ENCODE peak calls at places on chromosomes 11 and 22, in eight cellular contexts. L is neural crest cell; N is astrocyte of the spinal cord; A is HTR-8/SVneo; K is central memory CD4-positive, alpha-beta T cell; P is effector memory CD8-positive, alpha-beta T cell; S is MV-4-11; U is naive thymus-derived CD8-positive, alpha-beta T cell. B is an unnamed sample.

GRCh38 chr11:16909375-16910035 is 104.7 kb downstream of the PLEKHA7 start:
- DNase-seq in L (no peak), N (no peak), A (no peak), K (no peak), P (no peak), S (no peak), U (no peak), B (no peak)

GRCh38 chr22:30871391-30872281 is 96.9 kb downstream of the MORC2 start:
- DNase-seq in L (no peak), N (no peak), A (no peak), K (no peak), P (no peak), S (no peak), U (no peak), B (no peak)

GRCh38 chr11:130816516-130816915 is 99.8 kb downstream of the SNX19 start:
- DNase-seq in L (no peak), N (no peak), A (no peak), K (no peak), P (no peak), S (no peak), U (no peak), B (no peak)

GRCh38 chr11:67265633-67266423 is 445 bp upstream of the GRK2 start:
- DNase-seq in L (peak), N (no peak), A (peak), K (peak), P (peak), S (peak), U (peak), B (peak)

GRCh38 chr11:61080526-61080925 is 21.8 kb upstream of the CD5 start:
- DNase-seq in L (no peak), N (no peak), A (no peak), K (peak), P (no peak), S (no peak), U (peak), B (peak)

GRCh38 chr22:37802310-37803194 is 5.2 kb upstream of the GCAT start:
- DNase-seq in L (peak), N (peak), A (no peak), K (no peak), P (no peak), S (peak), U (no peak), B (no peak)

GRCh38 chr11:13261600-13262061 is 16.0 kb upstream of the BMAL1 start:
- DNase-seq in L (no peak), N (peak), A (peak), K (no peak), P (no peak), S (no peak), U (no peak), B (no peak)

GRCh38 chr11:66586136-66586535 is 6.7 kb downstream of the CCDC87 start:
- DNase-seq in L (no peak), N (no peak), A (no peak), K (no peak), P (no peak), S (no peak), U (no peak), B (no peak)

GRCh38 chr11:114607753-114608459 is 12.3 kb upstream of the NXPE4 start:
- DNase-seq in L (no peak), N (no peak), A (no peak), K (no peak), P (no peak), S (no peak), U (no peak), B (no peak)

GRCh38 chr11:116357769-116358544 is 414.8 kb downstream of the BUD13 start:
- DNase-seq in L (peak), N (no peak), A (no peak), K (no peak), P (no peak), S (no peak), U (no peak), B (no peak)

GRCh38 chr22:29030618-29031235 is 30.9 kb downstream of the C22orf31 start:
- DNase-seq in L (peak), N (peak), A (peak), K (no peak), P (no peak), S (no peak), U (no peak), B (no peak)

GRCh38 chr22:22884010-22884887 is 3.4 kb upstream of the IGLL5 start:
- DNase-seq in L (peak), N (peak), A (peak), K (peak), P (peak), S (peak), U (peak), B (peak)

GRCh38 chr11:326842-327580 is 6.4 kb upstream of the IFITM3 start:
- DNase-seq in L (no peak), N (peak), A (no peak), K (peak), P (peak), S (peak), U (peak), B (peak)

GRCh38 chr11:11267312-11267711 is 85.7 kb downstream of the CSNK2A3 start:
- DNase-seq in L (no peak), N (no peak), A (no peak), K (no peak), P (no peak), S (no peak), U (no peak), B (no peak)

GRCh38 chr22:36339171-36340065 is 48.3 kb downstream of the MYH9 start:
- DNase-seq in L (no peak), N (peak), A (no peak), K (no peak), P (no peak), S (no peak), U (no peak), B (no peak)

GRCh38 chr22:26907366-26907765 is 250.0 kb downstream of the MIAT start:
- DNase-seq in L (no peak), N (no peak), A (no peak), K (no peak), P (no peak), S (no peak), U (no peak), B (no peak)

GRCh38 chr11:76673164-76674142 is 2.9 kb upstream of the LRRC32 start:
- DNase-seq in L (no peak), N (no peak), A (no peak), K (no peak), P (no peak), S (no peak), U (no peak), B (no peak)

GRCh38 chr11:131943296-131943695 is 572.9 kb downstream of the NTM start:
- DNase-seq in L (no peak), N (no peak), A (no peak), K (no peak), P (no peak), S (no peak), U (no peak), B (no peak)

GRCh38 chr22:35752833-35753189 is 35.1 kb downstream of the APOL5 start:
- DNase-seq in L (no peak), N (no peak), A (no peak), K (no peak), P (no peak), S (no peak), U (no peak), B (no peak)

GRCh38 chr11:133239530-133239929 is 292.8 kb downstream of the OPCML start:
- DNase-seq in L (no peak), N (no peak), A (no peak), K (no peak), P (no peak), S (no peak), U (no peak), B (no peak)

GRCh38 chr11:64285885-64286800 is 495 bp downstream of the GPR137 start:
- DNase-seq in L (no peak), N (no peak), A (no peak), K (no peak), P (no peak), S (peak), U (no peak), B (no peak)

GRCh38 chr22:48651981-48652538 is 1175.6 kb downstream of the BRD1 start:
- DNase-seq in L (no peak), N (no peak), A (no peak), K (no peak), P (no peak), S (no peak), U (no peak), B (no peak)

GRCh38 chr11:65209711-65210360 is 28.1 kb downstream of the CAPN1 start:
- DNase-seq in L (no peak), N (no peak), A (no peak), K (no peak), P (no peak), S (no peak), U (no peak), B (no peak)

GRCh38 chr11:120811731-120812130 is 212.2 kb upstream of the TBCEL start:
- DNase-seq in L (no peak), N (no peak), A (no peak), K (no peak), P (no peak), S (no peak), U (no peak), B (no peak)

GRCh38 chr11:108654994-108655631 is 9.8 kb upstream of the DDX10 start:
- DNase-seq in L (peak), N (peak), A (peak), K (no peak), P (no peak), S (no peak), U (no peak), B (no peak)

GRCh38 chr11:32884770-32885384 is 7.7 kb upstream of the QSER1 start:
- DNase-seq in L (no peak), N (no peak), A (no peak), K (no peak), P (no peak), S (no peak), U (no peak), B (no peak)

GRCh38 chr22:36358533-36359171 is 29.1 kb downstream of the MYH9 start:
- DNase-seq in L (no peak), N (no peak), A (no peak), K (no peak), P (no peak), S (no peak), U (no peak), B (no peak)

GRCh38 chr11:43508511-43508918 is 149.8 kb downstream of the TTC17 start:
- DNase-seq in L (no peak), N (peak), A (no peak), K (no peak), P (no peak), S (peak), U (no peak), B (no peak)

GRCh38 chr11:67032830-67033555 is 10.1 kb downstream of the SYT12 start:
- DNase-seq in L (no peak), N (peak), A (peak), K (no peak), P (no peak), S (no peak), U (no peak), B (no peak)

GRCh38 chr11:2804701-2805387 is 80.7 kb downstream of the CDKN1C start:
- DNase-seq in L (no peak), N (no peak), A (no peak), K (no peak), P (no peak), S (no peak), U (no peak), B (no peak)

GRCh38 chr11:60371854-60372253 is 6.5 kb upstream of the MS4A7 start:
- DNase-seq in L (no peak), N (no peak), A (no peak), K (no peak), P (no peak), S (no peak), U (no peak), B (no peak)

GRCh38 chr11:110710520-110711381 is 1.5 kb downstream of the ARHGAP20 start:
- DNase-seq in L (peak), N (peak), A (peak), K (no peak), P (no peak), S (no peak), U (no peak), B (no peak)

GRCh38 chr11:116787436-116787785 is 412 bp downstream of the ZPR1 start:
- DNase-seq in L (no peak), N (no peak), A (no peak), K (no peak), P (no peak), S (no peak), U (no peak), B (no peak)

GRCh38 chr11:26764315-26764714 is 42.5 kb upstream of the SLC5A12 start:
- DNase-seq in L (no peak), N (no peak), A (no peak), K (no peak), P (no peak), S (no peak), U (no peak), B (no peak)

GRCh38 chr11:35101223-35101622 is 37.7 kb upstream of the CD44 start:
- DNase-seq in L (no peak), N (no peak), A (no peak), K (no peak), P (no peak), S (no peak), U (no peak), B (no peak)

GRCh38 chr22:17368727-17369552 is at the start of gene CECR2:
- DNase-seq in L (peak), N (peak), A (peak), K (no peak), P (no peak), S (no peak), U (no peak), B (no peak)

GRCh38 chr11:45141631-45142030 is 4.8 kb upstream of the PRDM11 start:
- DNase-seq in L (no peak), N (no peak), A (no peak), K (no peak), P (no peak), S (no peak), U (no peak), B (no peak)

GRCh38 chr22:21044931-21045584 is 688 bp upstream of the LRRC74B start:
- DNase-seq in L (no peak), N (peak), A (no peak), K (no peak), P (no peak), S (peak), U (no peak), B (no peak)

GRCh38 chr11:61680622-61681191 is 516 bp downstream of the DAGLA start:
- DNase-seq in L (no peak), N (no peak), A (no peak), K (no peak), P (no peak), S (no peak), U (no peak), B (no peak)

GRCh38 chr22:35043251-35043931 is 22.6 kb upstream of the ISX start:
- DNase-seq in L (no peak), N (no peak), A (no peak), K (no peak), P (no peak), S (no peak), U (no peak), B (no peak)